ENCODE peak calls at places on chromosomes 3 and 15, in eight cellular contexts. O is body of pancreas, S is psoas muscle, X is heart left ventricle, L is upper lobe of right lung, B is adrenal gland, R is HL-60, J is heart right ventricle. H is an unnamed sample.

GRCh38 chr15:92608866-92609700 is 46.5 kb downstream of the FAM174B start:
- DNase-seq in R (no peak), J (no peak), B (no peak), L (peak; percentile 46), O (no peak), X (no peak), S (no peak), H (no peak)

GRCh38 chr15:48680841-48681240 is 35.3 kb upstream of the FBN1 start:
- DNase-seq in X (no peak), B (no peak), S (no peak), J (no peak), R (no peak), O (no peak), L (no peak), H (no peak)

GRCh38 chr3:161221881-161222600 is 930 bp downstream of the NMD3 start:
- DNase-seq in R (peak; percentile 38), O (peak; percentile 26), S (no peak), L (no peak), X (peak; percentile 30), B (peak; percentile 27), J (no peak), H (peak; percentile 68)

GRCh38 chr15:71437919-71438318 is 322.6 kb downstream of the THSD4 start:
- DNase-seq in L (peak; percentile 81), R (no peak), O (no peak), B (no peak), X (no peak), S (no peak), J (no peak), H (no peak)

GRCh38 chr15:89167267-89168176 is 53.9 kb downstream of the RLBP1 start:
- DNase-seq in O (no peak), X (no peak), B (peak; percentile 67), S (peak; percentile 71), J (no peak), L (no peak), R (peak; percentile 55), H (no peak)

GRCh38 chr3:175432338-175433025 is 573.3 kb downstream of the NAALADL2 start:
- DNase-seq in O (no peak), S (no peak), R (no peak), X (no peak), L (no peak), J (no peak), B (no peak), H (no peak)

GRCh38 chr15:86610038-86610437 is 530.4 kb downstream of the AGBL1 start:
- DNase-seq in X (no peak), J (no peak), O (no peak), S (no peak), B (no peak), R (no peak), L (no peak), H (no peak)

GRCh38 chr15:74402873-74403589 is 30.7 kb downstream of the SEMA7A start:
- DNase-seq in S (no peak), L (no peak), X (no peak), B (no peak), R (peak; percentile 74), J (no peak), O (no peak), H (no peak)

GRCh38 chr3:21803604-21804003 is 52.6 kb upstream of the ZNF385D start:
- DNase-seq in B (no peak), R (no peak), O (no peak), S (no peak), L (no peak), J (no peak), X (no peak), H (no peak)

DNA sequence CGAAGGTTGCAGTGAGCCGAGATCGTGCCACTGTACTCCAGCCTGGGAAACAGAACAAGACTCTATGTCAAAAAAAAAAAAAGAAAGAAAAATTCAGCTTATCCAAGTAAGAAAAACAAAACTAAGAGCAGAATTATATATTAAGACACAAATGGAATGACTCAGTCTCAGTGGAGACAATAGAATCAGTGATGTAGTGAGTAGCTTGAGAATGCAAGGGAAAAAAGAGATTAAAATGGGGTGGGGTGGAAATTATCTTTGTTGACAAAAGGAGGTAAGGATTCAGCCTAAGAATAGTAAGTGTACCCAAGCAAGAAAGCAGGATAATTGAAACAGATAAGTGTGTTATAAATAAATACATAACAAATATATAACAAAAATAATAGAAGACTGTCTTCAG is 70.7 kb downstream of the BLM start:
- DNase-seq in L (no peak), S (no peak), O (no peak), B (no peak), J (no peak), R (no peak), X (no peak), H (no peak)
- H3K4me3 ChIP-seq in L (no peak overlapping the region), S (no peak overlapping the region), O (no peak overlapping the region), B (no peak overlapping the region), J (no peak overlapping the region), R (no peak overlapping the region), X (no peak overlapping the region), H (no peak overlapping the region)

GRCh38 chr3:15243822-15244482 is 37.9 kb downstream of the CAPN7 start:
- DNase-seq in S (no peak), R (no peak), O (no peak), L (no peak), X (no peak), J (no peak), B (no peak), H (no peak)

GRCh38 chr3:15246186-15246585 is 40.1 kb downstream of the CAPN7 start:
- DNase-seq in L (no peak), J (no peak), S (no peak), O (no peak), B (no peak), R (no peak), X (no peak), H (no peak)

DNA sequence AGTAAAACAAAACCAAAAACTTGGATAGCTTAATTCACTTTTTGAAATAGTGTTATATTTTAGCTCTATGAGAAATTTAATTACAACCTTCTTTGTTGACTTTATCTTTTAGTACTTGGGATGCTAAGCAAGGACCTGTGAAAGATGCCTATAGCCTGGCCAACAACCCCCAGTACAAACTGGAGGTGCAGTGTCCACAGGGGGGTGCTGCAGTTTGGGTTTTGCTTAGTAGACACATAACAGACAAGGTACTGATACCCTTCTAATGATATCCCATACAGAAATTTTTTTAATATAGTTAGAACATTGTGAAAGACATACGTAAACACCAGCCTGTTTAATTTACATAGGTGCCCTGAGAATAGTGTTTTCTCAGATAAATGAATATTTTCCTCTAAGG is 35.3 kb downstream of the CAPN7 start:
- DNase-seq in O (no peak), S (peak; percentile 42), B (peak; percentile 40), J (no peak), L (no peak), X (no peak), R (no peak), H (no peak)
- TF ChIP-seq CTCF in O (no peak), S (peak; percentile 22), B (peak; percentile 22), J (peak; percentile 25), L (peak; percentile 42), X (no peak), R (no peak), H (peak; percentile 16)

DNA sequence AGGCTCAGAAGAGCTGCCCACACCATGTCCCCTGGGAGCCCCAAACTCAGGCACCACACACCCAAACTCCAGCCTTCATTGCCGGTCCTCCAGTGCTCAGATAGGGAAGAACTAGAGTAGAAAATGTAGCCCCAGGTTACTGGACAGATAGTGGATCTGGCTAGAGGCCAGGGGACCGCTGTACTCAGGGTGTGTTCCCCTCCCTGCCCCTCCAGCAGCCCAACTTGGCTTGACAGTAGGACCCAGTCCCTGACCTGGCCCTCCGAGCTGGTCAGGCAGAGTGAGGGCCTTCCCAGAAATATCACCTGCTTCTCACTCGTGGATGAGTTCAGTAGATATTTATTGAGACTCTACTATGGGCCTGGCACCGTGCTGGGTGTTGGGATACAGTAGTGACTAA is 100.0 kb downstream of the CORO2B start:
- DNase-seq in J (no peak), O (no peak), R (no peak), S (no peak), L (no peak), X (no peak), B (no peak), H (peak; percentile 25)
- H3K27ac ChIP-seq in J (no peak overlapping the region), O (no peak overlapping the region), R (no peak overlapping the region), S (no peak overlapping the region), L (no peak overlapping the region), X (no peak overlapping the region), B (no peak overlapping the region), H (no peak overlapping the region)

DNA sequence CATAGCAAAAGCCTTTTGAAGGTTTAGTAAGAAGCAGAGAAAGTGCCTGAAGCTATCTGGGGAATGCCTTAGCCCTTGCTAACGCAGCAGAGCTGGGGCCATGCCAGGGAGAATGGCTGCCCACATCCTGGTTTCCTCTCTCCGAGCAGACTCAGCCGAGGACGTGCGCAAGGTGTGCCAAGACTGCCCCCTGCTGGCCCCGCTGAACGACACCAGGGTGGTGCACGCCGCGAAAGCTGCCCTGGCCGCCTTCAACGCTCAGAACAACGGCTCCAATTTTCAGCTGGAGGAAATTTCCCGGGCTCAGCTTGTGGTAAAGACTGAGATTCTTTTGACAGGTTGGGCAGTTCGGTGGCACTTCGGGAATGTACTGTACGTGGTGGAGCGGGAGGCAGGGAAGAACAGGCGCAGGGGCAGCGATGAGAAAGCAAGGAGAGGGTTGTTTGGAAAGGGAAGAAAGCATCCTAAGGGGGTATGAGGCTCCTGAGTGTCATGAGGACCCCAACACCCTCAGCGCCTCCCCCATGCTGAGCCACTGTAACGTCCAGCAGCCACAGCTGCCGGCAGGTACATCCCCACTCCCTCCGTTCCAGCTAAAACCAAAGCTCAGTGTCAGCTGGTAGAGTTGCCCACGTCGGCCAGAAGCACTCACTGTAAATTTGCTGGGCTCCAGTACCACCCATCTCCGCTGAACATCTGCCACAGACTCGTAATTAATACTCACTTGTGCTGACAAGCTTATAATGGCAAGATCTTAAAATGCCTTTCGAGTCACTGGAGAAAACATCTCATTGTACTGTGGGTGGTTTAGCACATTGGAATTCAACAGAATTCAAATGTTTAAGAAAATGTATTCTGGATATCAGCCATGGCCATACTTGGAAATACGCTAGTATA is 4.4 kb downstream of the AHSG start:
- DNase-seq in B (peak; percentile 88), R (peak; percentile 62), X (peak; percentile 84), S (peak; percentile 86), O (peak; percentile 91), L (peak; percentile 94), J (peak; percentile 82), H (peak; percentile 97)
- H3K4me3 ChIP-seq in B (no peak overlapping the region), R (no peak overlapping the region), X (peak overlapping the region; percentile 2), S (peak overlapping the region; percentile 12), O (no peak overlapping the region), L (no peak overlapping the region), J (no peak overlapping the region), H (peak overlapping the region; percentile 36)

GRCh38 chr3:105177558-105177957 is 189.2 kb upstream of the ALCAM start:
- DNase-seq in X (no peak), B (no peak), L (no peak), J (no peak), S (no peak), R (no peak), O (no peak), H (no peak)

GRCh38 chr3:105170423-105170822 is 196.3 kb upstream of the ALCAM start:
- DNase-seq in X (no peak), L (no peak), R (no peak), O (no peak), S (no peak), J (no peak), B (no peak), H (no peak)

GRCh38 chr3:105173972-105174371 is 192.7 kb upstream of the ALCAM start:
- DNase-seq in X (no peak), R (no peak), S (no peak), B (no peak), O (no peak), L (no peak), J (no peak), H (no peak)
- TF ChIP-seq CTCF in X (no peak), R (no peak), S (no peak), B (no peak), O (no peak), L (no peak), J (no peak), H (no peak)

GRCh38 chr15:41917767-41918430 is 24.0 kb upstream of the SPTBN5 start:
- DNase-seq in L (peak; percentile 49), O (peak; percentile 69), B (peak; percentile 53), J (peak; percentile 37), R (peak; percentile 52), S (peak; percentile 89), X (peak; percentile 68), H (no peak)
- H3K27ac ChIP-seq in L (peak overlapping the region; percentile 36), O (peak overlapping the region; percentile 86), B (no peak overlapping the region), J (peak overlapping the region; percentile 85), R (no peak overlapping the region), S (peak overlapping the region; percentile 77), X (peak overlapping the region; percentile 72), H (no peak overlapping the region)